ENCODE peak calls at places on chromosome 12, in seven cellular contexts. Z is uterus; U is naive thymus-derived CD4-positive, alpha-beta T cell; W is cardiac muscle cell; S is dorsolateral prefrontal cortex; M is adrenal gland; T is HCT116. H is an unnamed sample.

GRCh38 chr12:94560416-94561221 is 89.7 kb downstream of the TMCC3 start:
- DNase-seq in Z (no peak), U (no peak), W (no peak), S (peak), M (peak), T (peak), H (no peak)

GRCh38 chr12:55729592-55730446 is 1.0 kb upstream of the CD63 start:
- DNase-seq in Z (peak), U (peak), W (peak), S (peak), M (peak), T (peak), H (peak)

GRCh38 chr12:132548430-132549058 is 58.6 kb downstream of the FBRSL1 start:
- DNase-seq in Z (no peak), U (no peak), W (no peak), S (no peak), M (no peak), T (no peak), H (no peak)

GRCh38 chr12:53004178-53004577 is 2.1 kb upstream of the EIF4B start:
- DNase-seq in Z (no peak), U (no peak), W (no peak), S (no peak), M (no peak), T (no peak), H (no peak)

GRCh38 chr12:106255952-106256351 is 8.1 kb upstream of the CKAP4 start:
- DNase-seq in Z (no peak), U (no peak), W (no peak), S (no peak), M (no peak), T (no peak), H (no peak)

GRCh38 chr12:67439611-67440010 is 170.5 kb downstream of the CAND1 start:
- DNase-seq in Z (no peak), U (no peak), W (no peak), S (no peak), M (no peak), T (no peak), H (no peak)

GRCh38 chr12:42735869-42736361 is 146.4 kb upstream of the PRICKLE1 start:
- DNase-seq in Z (no peak), U (no peak), W (peak), S (no peak), M (no peak), T (no peak), H (peak)

GRCh38 chr12:69097619-69098368 is 141.6 kb upstream of the CPSF6 start:
- DNase-seq in Z (no peak), U (no peak), W (no peak), S (no peak), M (no peak), T (no peak), H (no peak)

GRCh38 chr12:70049596-70050360 is 193.5 kb upstream of the CNOT2 start:
- DNase-seq in Z (no peak), U (no peak), W (no peak), S (no peak), M (no peak), T (peak), H (no peak)

GRCh38 chr12:104372048-104372720 is 68.6 kb downstream of the EID3 start:
- DNase-seq in Z (no peak), U (peak), W (no peak), S (no peak), M (no peak), T (no peak), H (no peak)

GRCh38 chr12:87690236-87690810 is 338.9 kb downstream of the C12orf50 start:
- DNase-seq in Z (no peak), U (no peak), W (no peak), S (no peak), M (no peak), T (no peak), H (no peak)

GRCh38 chr12:109621864-109622485 is 48.4 kb downstream of the MVK start:
- DNase-seq in Z (no peak), U (no peak), W (no peak), S (no peak), M (no peak), T (no peak), H (no peak)

GRCh38 chr12:26121841-26122680 is 2.8 kb downstream of the BHLHE41 start:
- DNase-seq in Z (no peak), U (no peak), W (peak), S (no peak), M (peak), T (no peak), H (peak)

GRCh38 chr12:57235012-57235727 is 5.7 kb downstream of the SHMT2 start:
- DNase-seq in Z (peak), U (no peak), W (no peak), S (no peak), M (no peak), T (no peak), H (peak)

GRCh38 chr12:71935594-71935993 is 3.1 kb upstream of the TPH2 start:
- DNase-seq in Z (no peak), U (no peak), W (no peak), S (no peak), M (no peak), T (no peak), H (no peak)

GRCh38 chr12:68240079-68240478 is 13.3 kb downstream of the IL22 start:
- DNase-seq in Z (peak), U (no peak), W (no peak), S (no peak), M (peak), T (no peak), H (no peak)

GRCh38 chr12:1618489-1618888 is 10.5 kb upstream of the WNT5B start:
- DNase-seq in Z (no peak), U (no peak), W (no peak), S (no peak), M (no peak), T (no peak), H (no peak)

GRCh38 chr12:48189331-48190125 is 6.1 kb downstream of the CCDC184 start:
- DNase-seq in Z (peak), U (peak), W (peak), S (no peak), M (peak), T (peak), H (no peak)

GRCh38 chr12:14874882-14875281 is 10.8 kb downstream of the MGP start:
- DNase-seq in Z (no peak), U (no peak), W (no peak), S (no peak), M (no peak), T (no peak), H (no peak)

GRCh38 chr12:15592934-15593333 is 196.3 kb downstream of the EPS8 start:
- DNase-seq in Z (no peak), U (no peak), W (no peak), S (no peak), M (no peak), T (no peak), H (no peak)

GRCh38 chr12:114926341-114926740 is 242.4 kb upstream of the TBX3 start:
- DNase-seq in Z (no peak), U (no peak), W (no peak), S (no peak), M (no peak), T (no peak), H (no peak)

GRCh38 chr12:1811281-1811947 is 9.0 kb upstream of the LRTM2 start:
- DNase-seq in Z (no peak), U (no peak), W (no peak), S (no peak), M (no peak), T (no peak), H (no peak)

GRCh38 chr12:131194166-131194565 is 240.5 kb downstream of the ADGRD1 start:
- DNase-seq in Z (no peak), U (no peak), W (no peak), S (no peak), M (no peak), T (peak), H (no peak)

DNA sequence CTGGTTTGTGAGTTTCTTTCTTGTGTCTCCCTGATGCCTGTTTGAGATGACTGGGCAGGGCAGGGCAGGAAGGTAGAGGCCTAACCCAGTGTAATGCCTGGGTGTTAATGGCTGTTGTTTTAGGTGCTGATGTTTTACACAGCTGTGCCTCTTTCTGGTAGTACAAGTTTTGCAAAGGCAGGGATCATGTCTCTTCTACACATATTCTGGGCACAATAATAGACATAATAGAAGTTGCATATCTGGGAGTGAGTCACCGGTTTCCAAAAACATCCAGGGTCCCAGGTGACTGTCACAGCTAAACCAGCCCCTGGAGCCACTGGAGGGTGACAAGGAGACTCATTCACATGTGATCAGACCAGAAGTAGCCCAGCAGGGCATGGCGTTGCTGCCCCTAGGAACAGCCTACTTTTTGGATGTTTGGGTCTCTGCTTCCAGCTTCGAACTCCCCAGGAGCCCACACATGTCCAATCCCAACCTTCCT is 18.1 kb downstream of the TPCN1 start:
- DNase-seq in Z (no peak), U (no peak), W (no peak), S (peak), M (peak), T (no peak), H (no peak)
- H3K27ac ChIP-seq in Z (peak), U (no peak), W (no peak), S (peak), M (peak), T (no peak), H (peak)

GRCh38 chr12:124565071-124565491 is 2.3 kb downstream of the NCOR2 start:
- DNase-seq in Z (no peak), U (no peak), W (no peak), S (peak), M (peak), T (no peak), H (peak)
- H3K27ac ChIP-seq in Z (peak), U (no peak), W (peak), S (peak), M (peak), T (no peak), H (no peak)

GRCh38 chr12:51320311-51320694 is 3.7 kb downstream of the BIN2 start:
- DNase-seq in Z (no peak), U (no peak), W (no peak), S (no peak), M (no peak), T (no peak), H (no peak)
- H3K27ac ChIP-seq in Z (no peak), U (peak), W (no peak), S (no peak), M (no peak), T (no peak), H (no peak)

DNA sequence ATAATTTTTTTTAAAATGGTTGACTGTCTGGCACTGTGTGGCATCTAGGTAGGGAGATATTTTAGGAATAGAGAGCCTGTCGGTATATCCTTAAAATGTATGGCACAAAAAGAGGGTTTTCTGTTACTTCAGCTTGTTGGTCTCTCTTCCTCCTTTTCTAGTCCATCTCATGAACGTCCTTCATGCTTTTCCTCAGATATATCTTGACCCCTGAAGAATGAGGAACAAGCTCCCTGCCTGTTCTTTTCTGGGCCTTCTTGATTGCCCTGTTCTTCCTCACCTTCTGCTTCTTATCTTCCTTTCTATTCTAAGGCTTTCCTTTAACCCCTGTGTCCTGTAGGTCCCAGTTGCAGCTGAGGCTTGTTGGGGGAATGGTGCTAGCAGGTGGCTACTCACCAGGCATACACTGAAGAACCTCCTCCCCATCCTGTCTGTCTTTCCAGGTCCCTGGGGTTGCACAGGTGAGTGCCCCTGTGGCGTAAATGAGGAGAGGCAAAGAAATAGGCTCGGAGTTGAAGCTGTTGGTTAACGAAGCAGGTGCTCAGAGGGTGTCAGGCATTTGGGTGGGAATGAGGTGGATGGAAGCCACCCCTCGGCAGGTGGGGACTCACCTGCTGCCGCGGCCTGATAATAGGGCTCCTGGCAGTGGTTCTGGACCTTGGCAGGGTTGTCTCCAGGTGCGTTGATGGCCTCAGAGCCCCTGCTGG is 7.2 kb upstream of the C1R start:
- DNase-seq in Z (no peak), U (no peak), W (no peak), S (no peak), M (no peak), T (no peak), H (no peak)
- H3K27ac ChIP-seq in Z (no peak), U (no peak), W (no peak), S (no peak), M (no peak), T (no peak), H (no peak)

GRCh38 chr12:116455540-116456306 is 103.5 kb upstream of the MAP1LC3B2 start:
- DNase-seq in Z (peak), U (no peak), W (no peak), S (no peak), M (peak), T (peak), H (peak)

GRCh38 chr12:116454076-116454475 is 105.1 kb upstream of the MAP1LC3B2 start:
- DNase-seq in Z (no peak), U (no peak), W (no peak), S (no peak), M (no peak), T (no peak), H (no peak)

GRCh38 chr12:116456683-116457082 is 102.5 kb upstream of the MAP1LC3B2 start:
- DNase-seq in Z (peak), U (no peak), W (peak), S (no peak), M (no peak), T (no peak), H (peak)

GRCh38 chr12:116454950-116455447 is 104.2 kb upstream of the MAP1LC3B2 start:
- DNase-seq in Z (no peak), U (no peak), W (no peak), S (no peak), M (no peak), T (peak), H (no peak)

DNA sequence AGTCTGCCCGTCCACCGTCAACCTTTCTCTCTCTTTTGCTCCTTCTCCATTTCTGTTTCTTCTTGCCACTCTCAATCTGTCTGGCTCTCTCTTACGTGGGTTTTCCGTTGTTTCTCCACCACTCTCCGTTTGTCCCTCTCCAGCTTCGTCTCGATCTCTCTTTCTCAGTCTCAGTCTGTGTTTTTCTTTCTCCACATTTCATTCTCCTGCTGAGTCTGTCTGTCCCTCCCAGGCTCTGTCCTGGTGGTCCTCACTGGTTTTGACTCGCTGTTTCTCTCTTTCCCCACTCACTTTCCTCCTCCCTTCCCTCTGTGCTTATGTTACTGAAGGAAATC is 102.9 kb upstream of the MAP1LC3B2 start:
- DNase-seq in Z (no peak), U (no peak), W (no peak), S (no peak), M (no peak), T (no peak), H (no peak)
- H3K27ac ChIP-seq in Z (peak), U (no peak), W (peak), S (no peak), M (peak), T (peak), H (peak)

DNA sequence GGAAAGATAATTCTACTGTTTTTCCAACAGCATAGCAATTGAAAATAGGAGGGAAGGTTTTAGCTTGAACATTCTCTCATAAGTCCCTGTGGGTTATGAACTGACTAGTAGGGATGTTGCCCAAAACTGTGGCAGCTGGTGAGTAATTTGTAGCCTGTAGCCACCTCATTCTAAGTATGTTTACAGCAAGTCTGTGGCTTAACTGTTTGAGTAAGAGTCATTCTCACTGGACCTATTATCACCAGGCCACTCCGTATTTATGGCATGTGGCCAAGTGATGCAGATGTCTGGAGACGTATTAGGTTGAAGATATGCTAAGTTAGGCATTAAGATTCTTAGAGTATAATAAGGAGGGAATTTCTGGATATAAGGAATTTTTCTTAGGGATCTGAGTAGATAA is 458.3 kb downstream of the ETNK1 start:
- DNase-seq in Z (no peak), U (no peak), W (no peak), S (no peak), M (no peak), T (no peak), H (no peak)
- H3K27ac ChIP-seq in Z (no peak), U (no peak), W (no peak), S (no peak), M (no peak), T (no peak), H (no peak)

H was measured in right cardiac atrium.